ENCODE peak calls at places on chromosome 16, in eight cellular contexts. O is GM10248, V is GM13976, U is fibroblast of lung, X is right atrium auricular region, Q is uterus, P is foreskin fibroblast, L is WTC11. H is an unnamed sample.

GRCh38 chr16:74216319-74216718 is 80.3 kb upstream of the PSMD7 start:
- DNase-seq in O (no peak), V (no peak), U (peak), X (no peak), Q (no peak), P (peak), L (no peak), H (no peak)

GRCh38 chr16:13781579-13782338 is 138.2 kb upstream of the ERCC4 start:
- DNase-seq in O (no peak), V (no peak), U (no peak), X (no peak), Q (no peak), P (no peak), L (no peak), H (no peak)

GRCh38 chr16:54987081-54987480 is 56.4 kb downstream of the IRX5 start:
- DNase-seq in O (no peak), V (no peak), U (no peak), X (no peak), Q (no peak), P (no peak), L (no peak), H (no peak)

GRCh38 chr16:14132696-14133048 is 61.6 kb downstream of the MRTFB start:
- DNase-seq in O (peak), V (peak), U (peak), X (no peak), Q (no peak), P (peak), L (no peak), H (no peak)

GRCh38 chr16:64278196-64278595 is 843.7 kb downstream of the CDH11 start:
- DNase-seq in O (no peak), V (no peak), U (peak), X (no peak), Q (no peak), P (peak), L (no peak), H (no peak)

GRCh38 chr16:7313170-7313569 is 19.5 kb upstream of the RBFOX1 start:
- DNase-seq in O (no peak), V (no peak), U (no peak), X (no peak), Q (no peak), P (no peak), L (no peak), H (no peak)

GRCh38 chr16:19548144-19548543 is 7.4 kb upstream of the VPS35L start:
- DNase-seq in O (no peak), V (no peak), U (no peak), X (no peak), Q (no peak), P (no peak), L (no peak), H (no peak)

GRCh38 chr16:58266336-58266735 is 28.5 kb downstream of the PRSS54 start:
- DNase-seq in O (no peak), V (no peak), U (no peak), X (no peak), Q (no peak), P (no peak), L (no peak), H (no peak)

GRCh38 chr16:50093607-50094570 is 28.1 kb downstream of the HEATR3 start:
- DNase-seq in O (no peak), V (peak), U (peak), X (peak), Q (peak), P (peak), L (no peak), H (no peak)

GRCh38 chr16:57634171-57634570 is 5.7 kb downstream of the ADGRG1 start:
- DNase-seq in O (no peak), V (no peak), U (no peak), X (no peak), Q (no peak), P (peak), L (no peak), H (no peak)

GRCh38 chr16:14462811-14463210 is 167.2 kb downstream of the PARN start:
- DNase-seq in O (no peak), V (no peak), U (no peak), X (no peak), Q (no peak), P (peak), L (no peak), H (no peak)

GRCh38 chr16:49652441-49653175 is 203.3 kb downstream of the ZNF423 start:
- DNase-seq in O (no peak), V (no peak), U (peak), X (peak), Q (peak), P (peak), L (no peak), H (no peak)

GRCh38 chr16:58128721-58129096 is 472 bp downstream of the CFAP20 start:
- DNase-seq in O (peak), V (no peak), U (no peak), X (no peak), Q (no peak), P (no peak), L (peak), H (no peak)

GRCh38 chr16:49672753-49673152 is 183.2 kb downstream of the ZNF423 start:
- DNase-seq in O (no peak), V (no peak), U (no peak), X (no peak), Q (no peak), P (no peak), L (no peak), H (no peak)

GRCh38 chr16:9966569-9967157 is 215.6 kb downstream of the GRIN2A start:
- DNase-seq in O (peak), V (peak), U (no peak), X (no peak), Q (no peak), P (peak), L (no peak), H (no peak)

GRCh38 chr16:79628501-79628975 is 28.0 kb upstream of the MAF start:
- DNase-seq in O (peak), V (peak), U (peak), X (no peak), Q (no peak), P (no peak), L (no peak), H (peak)

GRCh38 chr16:565420-566330 is 1.1 kb upstream of the NHLRC4 start:
- DNase-seq in O (no peak), V (no peak), U (peak), X (no peak), Q (no peak), P (no peak), L (no peak), H (no peak)

GRCh38 chr16:14071576-14072271 is 605 bp downstream of the MRTFB start:
- DNase-seq in O (no peak), V (no peak), U (no peak), X (no peak), Q (no peak), P (peak), L (no peak), H (no peak)

GRCh38 chr16:19116711-19117449 is 3.1 kb downstream of the ITPRIPL2 start:
- DNase-seq in O (no peak), V (no peak), U (peak), X (no peak), Q (no peak), P (peak), L (no peak), H (no peak)

GRCh38 chr16:71966932-71967331 is 33.3 kb downstream of the PKD1L3 start:
- DNase-seq in O (no peak), V (no peak), U (no peak), X (no peak), Q (no peak), P (no peak), L (no peak), H (no peak)

GRCh38 chr16:28090646-28091377 is 27.3 kb upstream of the GSG1L start:
- DNase-seq in O (no peak), V (no peak), U (peak), X (no peak), Q (no peak), P (peak), L (peak), H (peak)

GRCh38 chr16:63171545-63171944 is 1135.3 kb upstream of the CDH8 start:
- DNase-seq in O (no peak), V (no peak), U (no peak), X (no peak), Q (no peak), P (no peak), L (no peak), H (no peak)

GRCh38 chr16:88866151-88866920 is at the start of gene PABPN1L:
- DNase-seq in O (no peak), V (no peak), U (no peak), X (no peak), Q (no peak), P (no peak), L (no peak), H (no peak)

GRCh38 chr16:65002265-65002664 is 119.6 kb downstream of the CDH11 start:
- DNase-seq in O (no peak), V (no peak), U (peak), X (no peak), Q (no peak), P (peak), L (no peak), H (peak)

GRCh38 chr16:19419691-19420060 is 2.0 kb downstream of the TMC5 start:
- DNase-seq in O (no peak), V (no peak), U (peak), X (no peak), Q (no peak), P (no peak), L (no peak), H (no peak)

GRCh38 chr16:87926246-87927194 is 9.8 kb downstream of the CA5A start:
- DNase-seq in O (peak), V (peak), U (no peak), X (no peak), Q (no peak), P (no peak), L (no peak), H (no peak)

GRCh38 chr16:64975821-64976220 is 146.0 kb downstream of the CDH11 start:
- DNase-seq in O (no peak), V (no peak), U (no peak), X (no peak), Q (no peak), P (peak), L (no peak), H (no peak)

GRCh38 chr16:54421220-54421619 is 134.6 kb upstream of the IRX3 start:
- DNase-seq in O (no peak), V (no peak), U (no peak), X (no peak), Q (no peak), P (no peak), L (no peak), H (no peak)

GRCh38 chr16:14559809-14560227 is 70.2 kb downstream of the PARN start:
- DNase-seq in O (no peak), V (no peak), U (no peak), X (no peak), Q (no peak), P (peak), L (no peak), H (no peak)

GRCh38 chr16:11949527-11949926 is 7.7 kb upstream of the NPIPB2 start:
- DNase-seq in O (peak), V (peak), U (peak), X (no peak), Q (no peak), P (peak), L (peak), H (no peak)

GRCh38 chr16:87032554-87032953 is 284.6 kb downstream of the C16orf95 start:
- DNase-seq in O (no peak), V (no peak), U (no peak), X (no peak), Q (no peak), P (no peak), L (no peak), H (no peak)

GRCh38 chr16:89764711-89765201 is 43.4 kb downstream of the ZNF276 start:
- DNase-seq in O (peak), V (peak), U (no peak), X (peak), Q (no peak), P (no peak), L (no peak), H (no peak)

GRCh38 chr16:69187387-69187890 is 475 bp downstream of the SNTB2 start:
- DNase-seq in O (peak), V (peak), U (no peak), X (no peak), Q (peak), P (peak), L (peak), H (no peak)

GRCh38 chr16:57470683-57471082 is 8.2 kb downstream of the POLR2C start:
- DNase-seq in O (no peak), V (no peak), U (peak), X (peak), Q (peak), P (peak), L (no peak), H (no peak)

GRCh38 chr16:23141033-23141432 is 8.2 kb downstream of the USP31 start:
- DNase-seq in O (no peak), V (no peak), U (no peak), X (no peak), Q (no peak), P (no peak), L (no peak), H (no peak)

GRCh38 chr16:56911771-56912541 is 20.0 kb upstream of the HERPUD1 start:
- DNase-seq in O (peak), V (peak), U (no peak), X (peak), Q (no peak), P (peak), L (no peak), H (no peak)

GRCh38 chr16:85327731-85328664 is 215.7 kb upstream of the CIBAR2 start:
- DNase-seq in O (no peak), V (no peak), U (no peak), X (no peak), Q (no peak), P (peak), L (peak), H (no peak)

GRCh38 chr16:88737298-88738166 is 31.2 kb downstream of the CTU2 start:
- DNase-seq in O (peak), V (peak), U (peak), X (no peak), Q (peak), P (peak), L (peak), H (no peak)

DNA sequence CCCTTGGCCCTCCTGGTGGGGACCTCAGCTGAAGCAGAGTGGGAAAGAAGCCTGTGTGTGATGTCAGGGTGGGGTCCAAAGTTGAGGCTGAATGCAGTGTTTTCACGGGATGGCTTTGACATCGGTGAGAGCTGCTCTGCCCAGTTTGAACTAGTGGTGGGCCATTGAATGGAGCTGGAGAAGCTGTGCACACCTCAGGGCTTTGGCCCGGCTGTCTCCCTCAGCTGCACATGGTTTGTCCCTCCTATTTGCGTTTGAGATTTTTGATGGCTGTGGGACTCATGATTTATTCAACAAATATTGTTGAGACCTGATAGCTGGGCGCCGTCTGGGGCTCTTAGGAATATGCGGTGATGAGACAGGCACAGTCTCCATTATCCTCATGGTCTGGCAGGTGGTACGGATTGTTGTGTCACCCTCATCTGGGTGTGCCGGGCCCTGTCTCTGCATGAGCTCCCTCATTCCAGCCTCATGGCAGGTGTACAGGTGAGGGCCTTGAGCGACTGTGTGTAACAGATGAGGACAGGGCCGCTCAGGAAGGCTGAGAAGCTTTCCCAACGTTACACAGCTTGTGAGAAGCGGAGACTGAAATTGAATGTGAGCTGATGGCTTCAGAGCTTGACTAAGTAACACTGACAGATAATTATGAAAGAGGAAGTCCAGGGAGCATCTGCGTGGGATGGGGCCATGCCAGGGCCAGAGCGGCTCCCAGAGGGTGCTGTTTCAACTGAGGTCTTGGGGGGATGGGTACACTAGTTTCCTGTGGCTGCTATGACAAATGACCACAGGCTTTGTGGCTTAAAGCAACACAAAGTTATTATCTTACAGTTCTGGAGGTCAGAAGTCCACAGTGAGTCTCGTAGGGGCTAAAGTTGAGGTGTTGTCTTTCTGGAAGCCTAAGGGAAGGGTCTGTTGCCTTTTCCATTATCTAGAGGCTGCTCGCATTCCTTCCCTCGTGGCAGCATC is 36.5 kb downstream of the CMIP start:
- DNase-seq in O (peak), V (peak), U (peak), X (no peak), Q (no peak), P (no peak), L (no peak), H (no peak)
- TF ChIP-seq CTCF in O (no peak), V (peak), U (no peak), X (no peak), Q (no peak), P (no peak), L (no peak), H (no peak)

DNA sequence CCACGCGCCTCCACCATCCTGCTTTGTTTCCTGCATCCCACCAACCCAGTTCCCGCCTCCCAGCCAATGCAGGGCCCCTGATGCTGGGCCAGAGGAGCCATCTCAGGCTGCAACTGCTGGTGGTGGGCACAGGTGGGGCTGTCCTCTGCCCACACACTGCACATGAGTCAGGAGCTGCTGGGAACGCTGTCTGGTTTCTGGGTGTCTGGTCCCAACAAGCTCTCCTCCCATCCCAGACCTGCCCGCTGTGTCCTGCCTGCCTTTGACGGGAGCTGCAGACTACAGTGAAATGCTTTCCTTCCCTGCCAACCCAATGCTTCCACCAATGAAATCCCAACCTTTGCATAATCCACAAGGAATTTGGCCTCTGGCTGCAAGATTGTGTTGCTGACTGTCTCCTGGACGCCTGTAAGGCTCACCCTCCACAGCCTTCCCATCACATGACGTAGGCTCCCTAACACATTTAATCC is 98.9 kb downstream of the N4BP1 start:
- DNase-seq in O (no peak), V (no peak), U (peak), X (no peak), Q (no peak), P (peak), L (no peak), H (peak)
- TF ChIP-seq CTCF in O (no peak), V (no peak), U (no peak), X (no peak), Q (no peak), P (no peak), L (no peak), H (peak)

GRCh38 chr16:4847774-4848587 is 700 bp downstream of the UBN1 start:
- DNase-seq in O (peak), V (peak), U (peak), X (peak), Q (peak), P (peak), L (peak), H (peak)
- TF ChIP-seq CTCF in O (no peak), V (no peak), U (no peak), X (no peak), Q (no peak), P (no peak), L (no peak), H (no peak)

DNA sequence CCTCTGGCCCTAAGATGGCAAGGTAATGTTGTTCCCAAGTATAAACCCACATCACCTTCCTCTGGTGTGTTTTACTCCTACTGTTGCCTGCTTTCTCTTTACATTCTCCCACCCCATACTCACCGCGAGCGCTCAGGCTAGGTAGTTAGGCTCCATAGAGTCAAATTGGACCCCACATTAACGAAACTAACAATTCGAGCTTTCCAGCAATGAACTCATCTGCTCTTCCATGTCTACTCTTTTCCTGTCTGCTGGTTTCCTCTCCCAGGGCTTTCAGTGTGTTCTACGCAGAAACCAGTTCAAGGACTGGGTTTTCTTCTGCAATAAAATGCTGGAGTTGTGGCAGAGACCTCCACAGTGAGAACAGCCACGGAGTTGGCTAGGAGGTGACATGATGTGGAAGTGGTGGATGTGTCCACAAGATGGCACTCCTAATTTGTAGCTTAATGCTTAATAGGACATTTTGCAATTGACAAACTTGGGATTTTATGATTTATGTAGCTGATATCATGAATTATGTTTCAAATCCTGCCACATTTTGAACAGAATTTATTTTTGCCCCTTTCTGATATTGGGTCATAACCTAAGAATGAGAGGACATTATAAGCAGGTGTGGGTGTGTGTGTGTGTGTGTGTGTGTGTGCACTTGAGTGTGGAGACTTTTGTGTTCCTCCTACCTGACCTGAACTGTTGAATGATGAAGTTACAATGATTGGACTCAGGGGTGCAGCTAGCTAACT is 2.2 kb upstream of the UQCRC2 start:
- DNase-seq in O (peak), V (peak), U (peak), X (no peak), Q (no peak), P (peak), L (no peak), H (no peak)
- TF ChIP-seq CTCF in O (peak), V (peak), U (peak), X (no peak), Q (peak), P (peak), L (no peak), H (peak)

GRCh38 chr16:46648656-46649055 is 27.5 kb upstream of the SHCBP1 start:
- DNase-seq in O (no peak), V (no peak), U (no peak), X (no peak), Q (no peak), P (no peak), L (peak), H (no peak)
- TF ChIP-seq CTCF in O (no peak), V (no peak), U (no peak), X (no peak), Q (no peak), P (no peak), L (no peak), H (no peak)

GRCh38 chr16:30430428-30430970 is 669 bp upstream of the DCTPP1 start:
- DNase-seq in O (no peak), V (no peak), U (no peak), X (no peak), Q (no peak), P (no peak), L (peak), H (no peak)
- TF ChIP-seq CTCF in O (peak), V (no peak), U (no peak), X (peak), Q (no peak), P (no peak), L (peak), H (no peak)

GRCh38 chr16:66662445-66663194 is 33.9 kb downstream of the CMTM4 start:
- DNase-seq in O (no peak), V (no peak), U (peak), X (no peak), Q (no peak), P (peak), L (no peak), H (no peak)
- TF ChIP-seq CTCF in O (peak), V (peak), U (peak), X (no peak), Q (no peak), P (peak), L (no peak), H (peak)

GRCh38 chr16:83954577-83955016 is 1.6 kb downstream of the OSGIN1 start:
- DNase-seq in O (no peak), V (no peak), U (peak), X (peak), Q (peak), P (peak), L (no peak), H (no peak)
- TF ChIP-seq CTCF in O (no peak), V (no peak), U (no peak), X (no peak), Q (no peak), P (no peak), L (no peak), H (peak)